ENCODE peak calls at places on chromosomes 1 and 21, in ten cellular contexts. W, N, L, D, U, X, Y, K, V and J are unnamed samples.

GRCh38 chr1:17360272-17360956 is 11.6 kb upstream of the PADI6 start:
- DNase-seq in D (no peak), W (no peak), U (no peak), X (no peak), Y (no peak), K (no peak), N (no peak), L (no peak), V (no peak), J (no peak)

GRCh38 chr1:174433451-174433850 is 14.3 kb upstream of the GPR52 start:
- DNase-seq in W (no peak), Y (peak), V (peak), L (no peak), D (peak), U (no peak), K (no peak), X (no peak), N (no peak), J (peak)

GRCh38 chr1:168897249-168897648 is 168.2 kb upstream of the DPT start:
- DNase-seq in W (no peak), K (no peak), U (no peak), L (no peak), N (no peak), V (peak), Y (no peak), D (no peak), X (no peak), J (no peak)

GRCh38 chr21:30234643-30235042 is 18.7 kb upstream of the CLDN8 start:
- DNase-seq in X (no peak), L (no peak), U (no peak), D (no peak), W (no peak), V (peak), N (no peak), Y (peak), K (no peak), J (peak)

GRCh38 chr1:230104395-230105244 is 37.6 kb downstream of the GALNT2 start:
- DNase-seq in U (peak), V (peak), D (peak), K (no peak), Y (peak), X (peak), W (peak), L (peak), N (peak), J (peak)

GRCh38 chr1:229203030-229203751 is 67.7 kb upstream of the RAB4A start:
- DNase-seq in X (no peak), K (peak), W (peak), Y (peak), L (no peak), U (no peak), V (peak), D (peak), N (peak), J (peak)

GRCh38 chr21:39774252-39774651 is 29.3 kb downstream of the IGSF5 start:
- DNase-seq in D (no peak), V (no peak), L (no peak), X (no peak), K (no peak), U (no peak), W (no peak), N (no peak), Y (no peak), J (no peak)

GRCh38 chr1:71019248-71019647 is 28.4 kb downstream of the PTGER3 start:
- DNase-seq in Y (no peak), N (no peak), X (no peak), K (no peak), V (no peak), U (no peak), D (no peak), L (no peak), W (no peak), J (no peak)

GRCh38 chr1:31648190-31648589 is 3.5 kb upstream of the PEF1 start:
- DNase-seq in U (no peak), V (no peak), L (no peak), Y (no peak), X (no peak), W (no peak), N (no peak), D (no peak), K (no peak), J (no peak)

DNA sequence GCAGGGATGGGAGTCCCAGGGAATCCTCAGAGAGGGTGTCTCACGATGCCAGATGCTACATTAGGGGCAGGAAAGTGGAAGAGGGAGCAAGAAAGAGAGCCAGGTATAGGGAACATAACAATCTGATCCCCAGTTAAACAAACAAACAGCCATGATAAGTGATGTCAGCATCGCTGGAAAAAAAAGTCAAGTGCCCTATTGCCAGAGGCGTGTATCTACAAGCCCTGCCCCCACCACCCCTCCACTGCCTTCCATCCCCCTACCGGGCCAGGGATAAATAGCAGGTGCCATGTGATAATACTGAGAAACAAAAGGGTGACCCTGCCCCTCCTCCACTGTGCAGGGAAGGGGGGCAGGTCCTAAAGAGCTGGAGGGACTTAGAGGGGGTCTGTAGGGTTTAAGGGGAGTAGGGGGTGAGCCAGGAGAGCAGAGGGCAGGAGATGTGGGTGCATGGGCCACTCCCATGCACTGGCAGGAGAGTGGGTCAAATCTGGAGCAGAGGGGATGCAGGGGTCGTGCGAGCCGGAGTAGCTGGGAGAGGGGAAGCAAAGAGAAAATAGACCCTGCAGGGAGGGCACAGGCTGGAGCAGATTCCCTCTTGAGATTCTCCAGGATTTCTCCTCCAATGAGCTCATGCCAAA is 3.4 kb downstream of the SLC26A9 start:
- DNase-seq in L (no peak), W (peak), D (no peak), K (peak), N (peak), X (no peak), U (no peak), V (no peak), Y (no peak), J (peak)
- TF ChIP-seq CTCF in L (no peak), W (peak), D (peak), K (peak), N (no peak), X (no peak), U (no peak), V (no peak), Y (no peak), J (no peak)

GRCh38 chr1:21244154-21244553 is 46.1 kb downstream of the ECE1 start:
- DNase-seq in K (no peak), U (no peak), V (no peak), D (no peak), Y (no peak), W (no peak), N (peak), L (no peak), X (no peak), J (no peak)

GRCh38 chr1:21246905-21247642 is 43.2 kb downstream of the ECE1 start:
- DNase-seq in N (peak), V (no peak), Y (no peak), K (no peak), X (no peak), U (no peak), L (no peak), D (no peak), W (no peak), J (no peak)

GRCh38 chr1:21245688-21246229 is 44.5 kb downstream of the ECE1 start:
- DNase-seq in V (no peak), X (no peak), W (no peak), Y (no peak), U (no peak), D (no peak), K (no peak), N (no peak), L (no peak), J (no peak)

GRCh38 chr1:21242846-21243245 is 47.4 kb downstream of the ECE1 start:
- DNase-seq in Y (no peak), D (no peak), W (no peak), L (no peak), U (no peak), N (no peak), X (no peak), K (no peak), V (no peak), J (no peak)

GRCh38 chr1:21244986-21245687 is 45.1 kb downstream of the ECE1 start:
- DNase-seq in W (no peak), Y (no peak), V (no peak), L (no peak), X (no peak), K (no peak), D (no peak), N (peak), U (no peak), J (no peak)
- TF ChIP-seq CTCF in W (peak), Y (peak), V (peak), L (no peak), X (no peak), K (peak), D (peak), N (no peak), U (peak), J (peak)

DNA sequence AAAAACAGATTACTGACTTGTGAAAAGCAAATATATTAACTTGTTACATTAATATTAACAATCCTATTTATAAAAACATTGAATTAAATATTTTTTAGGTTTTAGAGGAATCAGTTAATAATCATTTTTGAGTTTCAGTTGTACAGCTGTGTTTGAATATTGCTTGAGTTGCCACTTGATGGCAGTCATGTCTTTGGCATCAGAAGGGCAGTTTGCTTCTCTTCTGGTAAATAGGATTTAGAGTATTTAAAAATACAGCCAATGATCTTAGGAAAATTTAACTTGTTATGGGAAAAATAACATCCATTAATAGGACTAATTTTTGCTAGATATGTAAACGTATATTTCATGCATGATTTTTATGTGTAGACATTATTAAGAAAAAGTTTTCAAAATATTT is 234.1 kb downstream of the NCAM2 start:
- DNase-seq in D (peak), Y (peak), U (no peak), V (peak), W (peak), L (no peak), N (no peak), X (no peak), K (no peak), J (peak)
- TF ChIP-seq CTCF in D (peak), Y (peak), U (peak), V (peak), W (peak), L (no peak), N (no peak), X (no peak), K (peak), J (peak)

DNA sequence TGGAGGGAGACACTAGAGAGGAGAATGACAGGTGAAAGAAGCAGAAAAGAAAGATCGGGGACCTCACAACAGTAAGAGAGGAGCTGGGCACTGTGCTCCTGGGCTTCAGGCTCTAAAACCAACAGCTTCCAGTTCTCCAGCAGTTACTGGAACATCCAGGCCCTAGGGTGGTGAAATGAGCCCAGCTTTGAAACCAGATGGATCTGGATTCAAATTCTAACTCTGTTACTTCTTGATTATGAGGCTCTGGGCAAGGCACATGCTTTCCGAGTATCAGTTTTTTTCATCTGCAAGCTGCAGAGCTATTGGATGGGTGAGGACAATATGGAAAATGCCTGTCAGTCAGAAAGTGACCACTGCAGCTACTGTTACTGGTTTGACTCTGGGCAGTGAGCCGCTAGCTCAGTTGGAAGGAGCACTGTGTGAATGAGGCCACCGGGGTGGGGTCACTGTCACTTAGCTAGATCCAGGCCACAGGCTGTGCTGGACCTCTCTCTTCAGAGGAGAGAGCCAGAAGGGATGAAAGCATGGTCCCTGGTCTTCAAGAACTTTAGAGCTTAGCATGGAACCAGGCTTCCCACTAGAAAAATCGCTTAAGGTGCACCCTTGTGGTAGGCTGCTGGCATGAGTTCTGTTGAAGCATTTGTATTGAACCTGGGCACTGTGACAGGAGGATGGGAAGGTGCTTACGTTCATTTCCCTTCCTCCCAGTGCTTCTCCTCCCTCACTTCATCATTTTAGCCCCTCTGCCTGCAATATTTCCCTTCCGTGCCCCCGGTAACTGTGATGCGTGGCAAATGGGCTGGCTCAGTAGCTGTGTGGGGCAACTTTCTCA is 12.2 kb downstream of the PLEKHO1 start:
- DNase-seq in V (peak), N (no peak), W (peak), L (no peak), Y (no peak), U (no peak), D (peak), K (no peak), X (no peak), J (peak)
- TF ChIP-seq CTCF in V (peak), N (no peak), W (no peak), L (no peak), Y (no peak), U (no peak), D (peak), K (no peak), X (no peak), J (no peak)

GRCh38 chr21:45365608-45366241 is 39.2 kb upstream of the COL18A1 start:
- DNase-seq in L (no peak), D (peak), X (no peak), N (peak), U (no peak), W (peak), Y (peak), V (peak), K (no peak), J (peak)

GRCh38 chr21:45365186-45365607 is 39.8 kb upstream of the COL18A1 start:
- DNase-seq in L (no peak), X (no peak), Y (no peak), K (no peak), N (no peak), V (no peak), U (no peak), W (no peak), D (no peak), J (no peak)

GRCh38 chr21:45366476-45366875 is 38.5 kb upstream of the COL18A1 start:
- DNase-seq in X (no peak), D (no peak), K (no peak), L (no peak), V (no peak), N (no peak), U (no peak), W (no peak), Y (no peak), J (no peak)

GRCh38 chr21:45367402-45368351 is 37.3 kb upstream of the COL18A1 start:
- DNase-seq in D (no peak), K (no peak), V (no peak), X (no peak), Y (no peak), W (no peak), U (no peak), L (no peak), N (no peak), J (no peak)

GRCh38 chr21:45366931-45367401 is 38.0 kb upstream of the COL18A1 start:
- DNase-seq in V (peak), D (peak), Y (peak), W (peak), K (no peak), L (peak), N (peak), U (no peak), X (peak), J (peak)
- TF ChIP-seq CTCF in V (peak), D (peak), Y (no peak), W (no peak), K (no peak), L (no peak), N (no peak), U (no peak), X (no peak), J (no peak)

DNA sequence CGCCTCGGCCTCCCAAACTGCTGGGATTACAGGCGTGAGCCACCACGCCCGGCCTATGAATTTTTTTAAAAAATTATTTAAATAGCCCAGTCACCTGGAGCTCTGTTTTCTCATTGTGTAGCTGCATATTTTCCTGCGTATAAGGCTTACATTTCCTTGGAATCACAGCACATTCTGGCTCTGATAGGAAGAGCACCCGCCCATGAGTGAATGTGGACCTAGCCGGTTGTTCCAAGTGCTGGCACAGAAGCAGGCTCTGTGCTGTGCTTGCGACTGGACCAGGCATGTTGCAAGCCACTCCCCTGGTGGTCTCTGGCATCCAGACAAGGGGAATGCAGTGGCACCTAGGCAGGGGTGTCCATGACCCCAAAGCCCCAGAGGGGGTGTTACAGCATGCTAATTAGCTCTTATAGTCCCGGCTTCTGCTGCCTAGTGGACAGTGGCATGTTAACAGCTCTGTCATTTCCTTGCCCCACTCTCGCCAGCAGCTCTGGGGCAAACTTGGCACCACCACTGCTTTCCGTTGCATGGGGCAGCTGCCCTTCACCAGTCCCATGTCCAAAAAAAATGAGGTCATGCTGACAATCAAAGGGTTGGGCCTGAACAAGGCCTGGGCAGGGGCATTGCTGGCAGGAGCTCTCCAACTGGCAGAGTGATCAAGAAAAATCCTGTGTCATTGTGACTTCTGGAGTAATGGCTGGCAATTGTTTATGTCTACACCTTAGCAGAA is 5.2 kb upstream of the VTCN1 start:
- DNase-seq in L (no peak), U (no peak), Y (no peak), N (peak), D (no peak), K (no peak), V (no peak), W (no peak), X (no peak), J (no peak)
- TF ChIP-seq CTCF in L (no peak), U (no peak), Y (no peak), N (no peak), D (no peak), K (no peak), V (no peak), W (no peak), X (no peak), J (no peak)

GRCh38 chr1:8464987-8465386 is 147.1 kb downstream of the SLC45A1 start:
- DNase-seq in N (no peak), K (no peak), V (peak), W (no peak), L (no peak), X (no peak), Y (peak), D (peak), U (no peak), J (no peak)
- TF ChIP-seq CTCF in N (no peak), K (no peak), V (no peak), W (peak), L (no peak), X (no peak), Y (peak), D (no peak), U (no peak), J (no peak)